ENCODE peak calls at places on chromosomes 1 and 21, in eight cellular contexts. K is AG09309, U is brain microvascular endothelial cell, T is dorsolateral prefrontal cortex, M is stomach, I is adrenal gland, O is left ventricle myocardium inferior, L is upper lobe of left lung. C is an unnamed sample.

GRCh38 chr21:36072453-36073167 is 2.8 kb downstream of the CBR1 start:
- DNase-seq in K (no peak), O (no peak), I (no peak), T (no peak), U (no peak), L (no peak), M (no peak), C (no peak)

GRCh38 chr1:20625176-20626097 is 7.8 kb upstream of the PINK1 start:
- DNase-seq in L (no peak), K (no peak), I (no peak), M (no peak), O (no peak), U (no peak), T (no peak), C (no peak)

GRCh38 chr1:221335161-221336101 is 406.5 kb downstream of the DUSP10 start:
- DNase-seq in L (no peak), U (peak), M (no peak), I (peak), O (peak), K (peak), T (peak), C (peak)

GRCh38 chr1:154493276-154493675 is 8.7 kb upstream of the TDRD10 start:
- DNase-seq in M (no peak), U (no peak), L (peak), I (no peak), O (peak), T (no peak), K (no peak), C (no peak)

GRCh38 chr1:187691439-187691838 is 862.7 kb downstream of the PLA2G4A start:
- DNase-seq in U (peak), T (no peak), K (no peak), O (no peak), I (no peak), M (no peak), L (no peak), C (peak)

GRCh38 chr21:38646213-38646837 is 148.0 kb upstream of the ERG start:
- DNase-seq in U (peak), L (no peak), T (no peak), I (no peak), K (peak), M (no peak), O (no peak), C (no peak)

GRCh38 chr1:36818771-36819170 is 215.5 kb downstream of the GRIK3 start:
- DNase-seq in M (no peak), U (no peak), L (no peak), K (no peak), O (no peak), I (no peak), T (no peak), C (no peak)

GRCh38 chr1:222373831-222374603 is 173.9 kb downstream of the HHIPL2 start:
- DNase-seq in K (no peak), T (no peak), L (no peak), I (no peak), U (no peak), M (no peak), O (no peak), C (peak)

GRCh38 chr1:7650801-7651200 is 120.3 kb upstream of the VAMP3 start:
- DNase-seq in I (no peak), L (peak), K (no peak), T (no peak), O (no peak), U (no peak), M (peak), C (peak)

GRCh38 chr1:160260436-160261382 is 1.6 kb downstream of the DCAF8 start:
- DNase-seq in T (no peak), O (no peak), L (no peak), M (no peak), U (peak), I (no peak), K (peak), C (peak)

GRCh38 chr1:14103878-14104430 is 404.0 kb downstream of the PRDM2 start:
- DNase-seq in O (no peak), I (no peak), T (no peak), M (no peak), K (no peak), U (no peak), L (no peak), C (no peak)

GRCh38 chr1:195897072-195897471 is 711.2 kb downstream of the KCNT2 start:
- DNase-seq in O (no peak), K (no peak), L (no peak), T (no peak), M (no peak), U (no peak), I (no peak), C (no peak)

GRCh38 chr1:24960071-24960801 is 30.2 kb upstream of the RUNX3 start:
- DNase-seq in M (no peak), L (no peak), U (no peak), O (no peak), T (no peak), K (no peak), I (no peak), C (no peak)
- TF ChIP-seq CTCF in M (no peak), L (no peak), U (no peak), O (no peak), T (no peak), K (no peak), I (no peak), C (no peak)

DNA sequence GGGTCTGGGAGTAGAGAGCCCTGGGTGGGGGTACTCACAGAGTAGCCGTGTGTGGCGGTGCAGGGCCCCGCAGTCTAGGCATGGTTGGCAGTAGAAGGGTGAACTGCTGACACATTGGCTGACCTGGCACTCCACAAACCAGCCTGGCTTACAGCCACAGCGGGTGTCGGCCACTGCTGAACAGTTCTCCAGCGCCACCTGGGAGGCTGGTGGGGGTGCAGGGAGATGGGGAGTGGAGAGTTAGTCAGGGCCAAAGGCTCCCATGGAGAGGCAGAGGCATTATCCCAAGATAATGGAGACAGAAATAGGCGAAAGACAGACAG is 1.5 kb downstream of the TNFRSF25 start:
- DNase-seq in L (no peak), I (no peak), M (peak), T (no peak), K (no peak), O (peak), U (no peak), C (no peak)
- H3K4me3 ChIP-seq in L (no peak), I (no peak), M (no peak), T (no peak), K (no peak), O (no peak), U (no peak), C (no peak)

GRCh38 chr1:44646711-44647110 is 27.6 kb downstream of the TMEM53 start:
- DNase-seq in L (no peak), I (no peak), K (no peak), U (no peak), M (no peak), T (no peak), O (no peak), C (no peak)
- TF ChIP-seq CTCF in L (no peak), I (no peak), K (no peak), U (no peak), M (no peak), T (no peak), O (no peak), C (no peak)

GRCh38 chr1:156864796-156865195 is 4.1 kb downstream of the NTRK1 start:
- DNase-seq in L (no peak), I (no peak), K (no peak), U (no peak), O (no peak), M (no peak), T (no peak), C (no peak)
- H3K4me3 ChIP-seq in L (no peak), I (no peak), K (no peak), U (no peak), O (no peak), M (no peak), T (no peak), C (no peak)

DNA sequence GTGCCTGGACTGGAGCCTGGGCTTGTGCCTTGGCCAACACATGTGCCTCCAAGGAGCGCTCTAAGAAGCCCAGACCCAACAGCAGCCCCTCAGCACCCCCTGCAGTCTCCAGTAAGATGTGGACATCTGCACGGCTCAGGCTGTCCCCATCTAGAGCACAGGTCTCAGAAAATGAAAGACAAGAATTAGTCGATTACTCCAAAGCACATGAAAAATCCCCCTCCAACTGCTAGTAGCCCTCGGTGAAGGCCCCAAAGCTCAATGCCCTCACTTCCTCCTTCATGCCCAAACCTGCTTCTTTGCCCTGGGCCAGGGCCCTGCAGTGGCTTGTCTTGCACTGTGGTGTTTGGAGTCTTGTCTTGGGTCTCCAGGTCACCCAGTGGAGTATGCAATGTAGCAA is 21.9 kb upstream of the ERO1B start:
- DNase-seq in O (no peak), T (no peak), I (no peak), M (no peak), L (no peak), U (no peak), K (no peak), C (no peak)
- TF ChIP-seq CTCF in O (no peak), T (no peak), I (no peak), M (no peak), L (no peak), U (no peak), K (no peak), C (no peak)

C was measured in cardiac muscle cell.